ENCODE peak calls at places on chromosomes 12 and 14, in six cellular contexts. P is left lung, C is K562, F is mucosa of descending colon, Z is fibroblast of lung, N is lung. U is an unnamed sample. For H3K4me1, the result is how much of the 10 kb centered on the place peaks cover.

GRCh38 chr14:94129758-94130414 is 482 bp upstream of the IFI27L2 start:
- DNase-seq in P (no peak), C (peak), F (no peak), Z (peak), N (no peak), U (no peak)

GRCh38 chr12:54364413-54364812 is at the start of gene GPR84:
- DNase-seq in P (no peak), C (no peak), F (no peak), Z (no peak), N (no peak), U (no peak)

GRCh38 chr14:99945732-99946651 is 119.2 kb upstream of the EVL start:
- DNase-seq in P (peak), C (no peak), F (no peak), Z (no peak), N (no peak), U (no peak)

GRCh38 chr14:102508774-102509743 is 517 bp downstream of the ANKRD9 start:
- DNase-seq in P (peak), C (peak), F (peak), Z (peak), N (no peak), U (peak)

GRCh38 chr12:54286042-54286931 is 5.8 kb downstream of the HNRNPA1 start:
- DNase-seq in P (no peak), C (peak), F (no peak), Z (no peak), N (no peak), U (no peak)

GRCh38 chr12:118746960-118747359 is 234.4 kb upstream of the SRRM4 start:
- DNase-seq in P (no peak), C (no peak), F (no peak), Z (no peak), N (no peak), U (no peak)

GRCh38 chr14:106556665-106557289 is 1030.4 kb downstream of the TMEM121 start:
- DNase-seq in P (peak), C (peak), F (peak), Z (no peak), N (peak), U (peak)

GRCh38 chr14:82075566-82075965 is 541.9 kb upstream of the SEL1L start:
- DNase-seq in P (no peak), C (peak), F (no peak), Z (no peak), N (no peak), U (peak)

GRCh38 chr12:95016120-95016519 is 12.6 kb upstream of the NDUFA12 start:
- DNase-seq in P (no peak), C (no peak), F (no peak), Z (no peak), N (no peak), U (no peak)

GRCh38 chr14:76868453-76869170 is 42.4 kb downstream of the LRRC74A start:
- DNase-seq in P (no peak), C (no peak), F (no peak), Z (no peak), N (no peak), U (no peak)

GRCh38 chr14:58923751-58924405 is 264.6 kb upstream of the DAAM1 start:
- DNase-seq in P (peak), C (no peak), F (no peak), Z (no peak), N (no peak), U (no peak)

GRCh38 chr14:54478621-54479215 is 10.1 kb downstream of the GMFB start:
- DNase-seq in P (no peak), C (no peak), F (no peak), Z (no peak), N (no peak), U (no peak)

GRCh38 chr14:99587463-99588278 is 16.3 kb downstream of the CCDC85C start:
- DNase-seq in P (no peak), C (no peak), F (no peak), Z (no peak), N (no peak), U (no peak)

GRCh38 chr12:43103866-43104265 is 448.1 kb downstream of the ADAMTS20 start:
- DNase-seq in P (no peak), C (no peak), F (no peak), Z (no peak), N (no peak), U (no peak)

GRCh38 chr14:76708028-76708427 is 53.2 kb upstream of the VASH1 start:
- DNase-seq in P (no peak), C (no peak), F (no peak), Z (peak), N (no peak), U (no peak)

GRCh38 chr14:49114161-49114893 is 471.9 kb downstream of the RPS29 start:
- DNase-seq in P (no peak), C (no peak), F (no peak), Z (no peak), N (no peak), U (no peak)

GRCh38 chr14:61409782-61410181 is 88.4 kb downstream of the PRKCH start:
- DNase-seq in P (no peak), C (no peak), F (no peak), Z (no peak), N (no peak), U (no peak)

GRCh38 chr12:25767613-25768012 is 190.9 kb upstream of the RASSF8 start:
- DNase-seq in P (no peak), C (no peak), F (no peak), Z (peak), N (no peak), U (no peak)

GRCh38 chr12:66453837-66454236 is 151.5 kb downstream of the HELB start:
- DNase-seq in P (no peak), C (no peak), F (no peak), Z (peak), N (no peak), U (no peak)

GRCh38 chr14:63523735-63524408 is 19.3 kb downstream of the PPP2R5E start:
- DNase-seq in P (no peak), C (no peak), F (no peak), Z (no peak), N (no peak), U (no peak)

GRCh38 chr14:65377576-65377975 is 35.0 kb upstream of the FUT8 start:
- DNase-seq in P (no peak), C (no peak), F (no peak), Z (peak), N (peak), U (no peak)

GRCh38 chr14:44662250-44662891 is 155.3 kb upstream of the FSCB start:
- DNase-seq in P (no peak), C (no peak), F (no peak), Z (no peak), N (no peak), U (no peak)

GRCh38 chr14:44988694-44989093 is 26.7 kb downstream of the TOGARAM1 start:
- DNase-seq in P (no peak), C (no peak), F (no peak), Z (no peak), N (no peak), U (no peak)

GRCh38 chr12:675562-675961 is 12.3 kb upstream of the NINJ2 start:
- DNase-seq in P (no peak), C (no peak), F (no peak), Z (no peak), N (no peak), U (no peak)
- H3K4me1 ChIP-seq in P (under half), C (under half), F (under half), Z (under half), N (under half), U (under half)

GRCh38 chr14:23054000-23054811 is 3.1 kb downstream of the CDH24 start:
- DNase-seq in P (no peak), C (peak), F (no peak), Z (no peak), N (no peak), U (no peak)
- TF ChIP-seq CTCF in P (no peak), C (peak), F (no peak), Z (peak), N (no peak), U (no peak)

GRCh38 chr12:53076461-53076860 is 2.7 kb downstream of the SPRYD3 start:
- DNase-seq in P (no peak), C (no peak), F (no peak), Z (no peak), N (no peak), U (no peak)

GRCh38 chr12:53077030-53077429 is 2.2 kb downstream of the SPRYD3 start:
- DNase-seq in P (no peak), C (no peak), F (no peak), Z (no peak), N (peak), U (peak)

GRCh38 chr12:53074290-53074998 is 4.7 kb downstream of the SPRYD3 start:
- DNase-seq in P (no peak), C (no peak), F (no peak), Z (no peak), N (no peak), U (no peak)

GRCh38 chr12:53073881-53074280 is 5.3 kb downstream of the SPRYD3 start:
- DNase-seq in P (no peak), C (no peak), F (no peak), Z (no peak), N (peak), U (no peak)

DNA sequence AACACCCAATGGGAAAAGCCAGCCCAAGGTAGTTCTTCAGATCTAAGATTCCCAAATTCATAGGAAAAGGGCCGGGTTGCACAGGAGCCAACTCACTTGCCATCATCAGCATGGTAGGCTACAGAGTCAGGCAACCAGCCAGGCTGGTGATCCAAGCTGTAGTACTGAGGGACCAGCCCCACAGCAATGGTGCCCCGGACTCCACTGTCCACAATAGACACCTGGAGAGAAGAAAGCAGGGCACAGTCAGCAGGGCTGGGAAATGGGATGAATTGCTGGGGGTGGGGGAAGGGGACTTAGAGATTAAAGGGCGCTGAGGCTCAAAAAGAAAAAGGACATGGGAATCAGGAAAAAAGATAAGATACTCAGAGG is 4.2 kb downstream of the SPRYD3 start:
- DNase-seq in P (no peak), C (no peak), F (no peak), Z (no peak), N (no peak), U (no peak)
- H3K4me1 ChIP-seq in P (half or more), C (under half), F (under half), Z (under half), N (under half), U (under half)

DNA sequence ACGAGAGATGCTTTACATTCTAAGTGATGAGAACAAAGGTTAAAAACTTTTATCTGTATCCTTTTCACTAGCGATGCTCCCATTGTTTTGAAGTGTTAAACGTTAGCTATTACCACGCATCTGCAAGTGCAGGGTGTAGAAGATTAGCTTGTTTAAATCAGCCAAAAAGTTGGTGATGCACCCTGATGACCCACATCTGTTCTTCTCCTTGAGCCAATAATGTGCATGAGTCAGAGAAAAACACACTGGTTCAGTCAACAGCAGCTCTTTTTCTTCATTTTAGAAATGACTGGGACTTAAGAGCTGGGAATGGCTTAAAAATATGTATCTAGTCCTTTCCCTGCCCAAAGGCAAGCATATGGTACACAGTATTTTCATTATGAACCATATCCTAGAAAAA is 323.5 kb upstream of the PDE3A start:
- DNase-seq in P (no peak), C (no peak), F (no peak), Z (peak), N (no peak), U (no peak)
- TF ChIP-seq CTCF in P (no peak), C (no peak), F (no peak), Z (no peak), N (no peak), U (no peak)

GRCh38 chr14:75298187-75298985 is 19.8 kb downstream of the FOS start:
- DNase-seq in P (peak), C (no peak), F (peak), Z (peak), N (peak), U (no peak)
- H3K4me1 ChIP-seq in P (half or more), C (under half), F (under half), Z (under half), N (under half), U (under half)

DNA sequence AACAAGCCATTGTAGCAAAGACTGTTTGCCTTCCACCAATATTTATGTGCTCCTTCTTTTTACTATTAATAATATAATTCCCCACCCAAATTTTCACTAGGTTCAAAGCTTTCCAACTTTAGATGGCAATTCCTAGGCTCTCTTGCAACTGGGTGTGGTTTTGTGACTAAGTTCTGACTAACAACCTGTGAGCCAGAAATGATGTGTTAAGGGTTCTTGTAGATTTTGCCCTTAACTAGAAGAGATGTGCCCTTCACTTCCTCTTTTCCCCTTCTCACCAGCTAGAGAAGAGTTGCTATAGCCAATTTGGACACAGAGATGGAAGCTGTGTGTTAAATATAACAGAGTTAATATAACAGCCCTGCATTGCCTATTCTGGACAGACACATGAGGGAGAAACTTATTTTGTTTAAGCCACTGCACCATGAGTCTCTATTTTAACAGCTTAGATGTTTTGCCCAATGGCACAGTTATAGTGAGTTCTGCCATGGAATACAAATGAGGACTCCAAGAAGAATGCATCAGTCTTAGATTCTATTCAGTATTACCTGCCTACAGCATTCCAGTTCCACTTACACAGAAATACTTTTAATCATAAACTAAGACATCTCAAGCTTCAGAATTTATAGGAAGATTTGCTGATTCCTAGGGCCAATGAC is 216.2 kb downstream of the DUSP6 start:
- DNase-seq in P (no peak), C (no peak), F (no peak), Z (peak), N (no peak), U (no peak)
- TF ChIP-seq CTCF in P (no peak), C (no peak), F (no peak), Z (no peak), N (no peak), U (no peak)

GRCh38 chr14:104799239-104799599 is 1.7 kb upstream of the ZBTB42 start:
- DNase-seq in P (no peak), C (peak), F (no peak), Z (no peak), N (no peak), U (no peak)
- H3K4me1 ChIP-seq in P (half or more), C (half or more), F (under half), Z (under half), N (under half), U (under half)

DNA sequence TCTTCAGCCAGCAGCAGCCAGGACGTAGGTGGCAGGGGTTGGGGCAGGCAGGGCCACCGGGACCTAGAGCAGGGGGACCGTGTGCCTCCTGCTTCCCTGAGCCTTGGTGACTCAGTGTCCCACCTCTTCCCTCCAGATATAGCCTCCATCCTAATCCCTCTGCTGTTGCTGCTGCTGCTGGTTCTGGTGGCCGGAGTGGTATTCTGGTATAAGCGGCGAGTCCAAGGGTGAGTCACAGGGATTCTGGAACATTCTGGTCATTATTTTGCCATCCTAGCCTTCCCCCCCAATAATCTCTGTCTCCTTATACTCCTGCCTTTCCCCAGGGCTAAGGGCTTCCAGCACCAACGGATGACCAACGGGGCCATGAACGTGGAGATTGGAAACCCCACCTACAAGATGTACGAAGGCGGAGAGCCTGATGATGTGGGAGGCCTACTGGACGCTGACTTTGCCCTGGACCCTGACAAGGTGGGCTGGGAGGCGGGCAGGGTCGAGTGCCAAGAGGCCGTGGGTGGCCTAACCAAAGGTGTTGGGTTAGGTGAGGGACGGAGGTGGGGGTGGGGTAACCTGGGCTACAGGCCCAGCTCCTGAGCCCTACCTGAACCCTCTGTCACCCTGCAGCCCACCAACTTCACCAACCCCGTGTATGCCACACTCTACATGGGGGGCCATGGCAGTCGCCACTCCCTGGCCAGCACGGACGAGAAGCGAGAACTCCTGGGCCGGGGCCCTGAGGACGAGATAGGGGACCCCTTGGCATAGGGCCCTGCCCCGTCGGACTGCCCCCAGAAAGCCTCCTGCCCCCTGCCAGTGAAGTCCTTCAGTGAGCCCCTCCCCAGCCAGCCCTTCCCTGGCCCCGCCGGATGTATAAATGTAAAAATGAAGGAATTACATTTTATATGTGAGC is 4.5 kb upstream of the NXPH4 start:
- DNase-seq in P (no peak), C (no peak), F (peak), Z (no peak), N (no peak), U (no peak)
- TF ChIP-seq CTCF in P (no peak), C (peak), F (no peak), Z (no peak), N (no peak), U (no peak)